ENCODE peak calls at places on chromosomes 4 and X, in ten cellular contexts. O is fibroblast of pulmonary artery; M is neural crest cell; D is CD4-positive, alpha-beta T cell; X is body of pancreas; G is choroid plexus epithelial cell; V is tibial nerve; R is HFF-Myc; F is tibial artery; S is epithelial cell of esophagus. Q is an unnamed sample.

GRCh38 chr4:149409186-149410056 is 406.2 kb downstream of the IQCM start:
- DNase-seq in O (peak), M (no peak), D (no peak), X (no peak), G (peak), V (no peak), R (peak), F (peak), S (peak), Q (peak)

GRCh38 chr4:85919488-85919887 is 440.4 kb downstream of the MAPK10 start:
- DNase-seq in O (no peak), M (no peak), D (no peak), X (no peak), G (no peak), V (no peak), R (no peak), F (no peak), S (no peak), Q (no peak)

GRCh38 chr4:87103691-87104187 is 116.7 kb downstream of the KLHL8 start:
- DNase-seq in O (peak), M (no peak), D (no peak), X (no peak), G (peak), V (no peak), R (peak), F (no peak), S (peak), Q (peak)

GRCh38 chr4:27360651-27361347 is 500.2 kb downstream of the STIM2 start:
- DNase-seq in O (peak), M (peak), D (no peak), X (no peak), G (peak), V (no peak), R (no peak), F (no peak), S (peak), Q (peak)

GRCh38 chr4:168153596-168154440 is 61.5 kb downstream of the ANXA10 start:
- DNase-seq in O (peak), M (peak), D (peak), X (peak), G (peak), V (peak), R (peak), F (peak), S (peak), Q (peak)

GRCh38 chrX:29478336-29479069 is 736.9 kb upstream of the MAGEB2 start:
- DNase-seq in O (peak), M (peak), D (no peak), X (peak), G (peak), V (no peak), R (peak), F (no peak), S (peak), Q (peak)

GRCh38 chr4:35491093-35491492 is 753.2 kb downstream of the ARAP2 start:
- DNase-seq in O (no peak), M (no peak), D (no peak), X (no peak), G (no peak), V (no peak), R (no peak), F (no peak), S (no peak), Q (no peak)

GRCh38 chr4:1418494-1419285 is 12.4 kb upstream of the NKX1-1 start:
- DNase-seq in O (no peak), M (no peak), D (no peak), X (no peak), G (no peak), V (no peak), R (no peak), F (peak), S (no peak), Q (no peak)

GRCh38 chr4:101259876-101260275 is 87.5 kb downstream of the PPP3CA start:
- DNase-seq in O (no peak), M (no peak), D (no peak), X (no peak), G (peak), V (no peak), R (no peak), F (no peak), S (no peak), Q (no peak)

GRCh38 chr4:1014395-1015167 is 3.2 kb downstream of the FGFRL1 start:
- DNase-seq in O (no peak), M (peak), D (no peak), X (no peak), G (no peak), V (no peak), R (no peak), F (no peak), S (no peak), Q (no peak)

GRCh38 chr4:61805237-61805636 is 605.1 kb downstream of the ADGRL3 start:
- DNase-seq in O (no peak), M (no peak), D (no peak), X (no peak), G (peak), V (no peak), R (no peak), F (no peak), S (no peak), Q (no peak)
- TF ChIP-seq CTCF in O (no peak), M (no peak), D (no peak), X (no peak), G (no peak), V (no peak), R (no peak), F (no peak), S (no peak), Q (no peak)

DNA sequence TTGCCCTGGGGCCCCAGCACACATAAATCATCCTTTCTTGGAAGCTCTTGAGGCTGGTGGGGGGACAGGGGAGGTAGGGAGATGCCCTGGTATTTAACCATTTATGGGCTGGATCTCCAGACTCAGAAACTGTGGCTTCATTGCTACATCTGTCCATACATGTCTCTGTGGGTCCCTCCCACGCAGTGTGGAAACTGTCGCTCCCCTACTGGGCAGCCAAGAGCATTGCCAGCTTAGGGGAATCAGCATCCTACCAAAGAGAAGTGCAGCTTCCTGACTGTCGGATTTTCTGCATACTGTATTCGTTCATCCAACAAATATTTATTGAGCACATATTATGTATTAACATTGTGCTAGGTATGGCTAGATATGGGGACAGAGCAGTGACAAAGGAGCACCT is 3.7 kb downstream of the GRIPAP1 start:
- DNase-seq in O (peak), M (no peak), D (no peak), X (no peak), G (no peak), V (no peak), R (no peak), F (no peak), S (no peak), Q (no peak)
- TF ChIP-seq CTCF in O (no peak), M (no peak), D (no peak), X (no peak), G (peak), V (no peak), R (no peak), F (no peak), S (no peak), Q (no peak)

GRCh38 chr4:163587867-163588266 is 93.4 kb downstream of the TMA16 start:
- DNase-seq in O (no peak), M (no peak), D (no peak), X (no peak), G (peak), V (no peak), R (no peak), F (no peak), S (peak), Q (no peak)
- TF ChIP-seq CTCF in O (no peak), M (peak), D (no peak), X (no peak), G (peak), V (no peak), R (peak), F (no peak), S (no peak), Q (no peak)

DNA sequence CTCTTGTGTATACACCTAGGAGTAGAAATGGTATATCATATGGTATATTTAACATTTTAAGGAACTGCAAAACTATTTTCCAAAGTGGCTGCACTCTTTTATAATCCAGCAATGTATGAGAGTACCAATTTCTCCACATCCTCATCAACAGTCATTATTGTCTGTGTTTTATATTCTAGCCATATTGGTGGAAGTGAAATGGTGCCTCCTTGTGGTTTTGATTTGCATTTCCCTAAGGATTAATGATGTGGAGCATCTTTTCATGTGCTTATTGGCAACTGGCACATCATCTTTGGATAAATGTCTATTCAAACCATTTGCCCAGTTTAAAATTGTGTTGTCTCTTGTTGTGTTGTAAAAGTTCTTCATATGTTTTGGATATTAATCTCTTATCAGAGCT is 9.6 kb downstream of the BMP15 start:
- DNase-seq in O (peak), M (no peak), D (no peak), X (no peak), G (peak), V (no peak), R (no peak), F (no peak), S (peak), Q (peak)
- TF ChIP-seq CTCF in O (peak), M (peak), D (no peak), X (no peak), G (peak), V (no peak), R (peak), F (no peak), S (peak), Q (peak)

DNA sequence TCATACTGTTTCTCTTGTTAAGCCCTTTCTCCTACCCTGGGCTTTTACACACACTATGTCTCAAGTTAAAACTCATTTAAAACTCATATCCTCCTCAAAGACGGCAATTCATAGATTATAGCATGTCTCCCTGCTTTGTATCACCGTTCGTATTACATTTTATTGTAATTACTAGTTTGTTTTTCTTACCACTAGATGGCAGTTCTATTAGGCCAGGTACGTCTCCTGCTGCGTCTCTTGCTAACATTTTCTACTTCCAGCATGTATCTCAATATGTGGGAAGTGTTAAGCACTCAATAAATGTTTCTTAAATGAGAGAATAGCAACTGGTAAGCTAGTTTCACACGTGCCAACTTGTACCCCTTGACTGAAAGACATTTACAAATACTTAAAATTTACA is 450.3 kb upstream of the PCDH7 start:
- DNase-seq in O (peak), M (no peak), D (no peak), X (no peak), G (peak), V (no peak), R (no peak), F (no peak), S (peak), Q (no peak)
- TF ChIP-seq CTCF in O (peak), M (peak), D (no peak), X (peak), G (peak), V (no peak), R (no peak), F (no peak), S (peak), Q (peak)

GRCh38 chr4:104451573-104451972 is 43.1 kb downstream of the CXXC4 start:
- DNase-seq in O (peak), M (no peak), D (no peak), X (peak), G (no peak), V (no peak), R (no peak), F (no peak), S (peak), Q (peak)
- TF ChIP-seq CTCF in O (peak), M (peak), D (no peak), X (peak), G (no peak), V (no peak), R (no peak), F (no peak), S (peak), Q (peak)

Q was measured in MCF 10A.